ENCODE peak calls at places on chromosomes 2 and 18, in six cellular contexts. One of them, this sample, is unnamed.

GRCh38 chr2:400988-401679 is 113.2 kb upstream of the ALKAL2 start:
- DNase-seq in upper lobe of left lung: no peak
- DNase-seq in H1: no peak
- DNase-seq in GM12878: no peak
- DNase-seq in suprapubic skin: no peak
- DNase-seq in transverse colon: no peak
- DNase-seq in this sample: no peak

GRCh38 chr2:9692392-9693137 is 61.8 kb upstream of the YWHAQ start:
- DNase-seq in upper lobe of left lung: no peak
- DNase-seq in H1: no peak
- DNase-seq in GM12878: no peak
- DNase-seq in suprapubic skin: no peak
- DNase-seq in transverse colon: peak
- DNase-seq in this sample: no peak

GRCh38 chr2:197487385-197487784 is 12.3 kb downstream of the HSPD1 start:
- DNase-seq in upper lobe of left lung: no peak
- DNase-seq in H1: no peak
- DNase-seq in GM12878: no peak
- DNase-seq in suprapubic skin: no peak
- DNase-seq in transverse colon: no peak
- DNase-seq in this sample: no peak

GRCh38 chr2:218259099-218259921 is 1.5 kb upstream of the GPBAR1 start:
- DNase-seq in upper lobe of left lung: no peak
- DNase-seq in H1: no peak
- DNase-seq in GM12878: no peak
- DNase-seq in suprapubic skin: peak
- DNase-seq in transverse colon: peak
- DNase-seq in this sample: peak

GRCh38 chr2:55768991-55769390 is 75.3 kb upstream of the PNPT1 start:
- DNase-seq in upper lobe of left lung: no peak
- DNase-seq in H1: no peak
- DNase-seq in GM12878: no peak
- DNase-seq in suprapubic skin: no peak
- DNase-seq in transverse colon: no peak
- DNase-seq in this sample: no peak

GRCh38 chr18:49656098-49656591 is 94.3 kb downstream of the LIPG start:
- DNase-seq in upper lobe of left lung: no peak
- DNase-seq in H1: no peak
- DNase-seq in GM12878: no peak
- DNase-seq in suprapubic skin: no peak
- DNase-seq in transverse colon: no peak
- DNase-seq in this sample: no peak

GRCh38 chr2:239461551-239462515 is 61.0 kb upstream of the HDAC4 start:
- DNase-seq in upper lobe of left lung: no peak
- DNase-seq in H1: no peak
- DNase-seq in GM12878: no peak
- DNase-seq in suprapubic skin: peak
- DNase-seq in transverse colon: peak
- DNase-seq in this sample: peak

GRCh38 chr2:69453475-69454129 is 16.4 kb upstream of the NFU1 start:
- DNase-seq in upper lobe of left lung: no peak
- DNase-seq in H1: no peak
- DNase-seq in GM12878: peak
- DNase-seq in suprapubic skin: no peak
- DNase-seq in transverse colon: no peak
- DNase-seq in this sample: no peak

GRCh38 chr2:130796280-130796679 is 40.4 kb upstream of the ARHGEF4 start:
- DNase-seq in upper lobe of left lung: no peak
- DNase-seq in H1: no peak
- DNase-seq in GM12878: no peak
- DNase-seq in suprapubic skin: no peak
- DNase-seq in transverse colon: no peak
- DNase-seq in this sample: no peak

GRCh38 chr2:210222607-210223006 is 2.6 kb downstream of the ACADL start:
- DNase-seq in upper lobe of left lung: no peak
- DNase-seq in H1: no peak
- DNase-seq in GM12878: no peak
- DNase-seq in suprapubic skin: no peak
- DNase-seq in transverse colon: no peak
- DNase-seq in this sample: no peak

GRCh38 chr2:210227689-210228088 is 2.4 kb upstream of the ACADL start:
- DNase-seq in upper lobe of left lung: no peak
- DNase-seq in H1: no peak
- DNase-seq in GM12878: no peak
- DNase-seq in suprapubic skin: no peak
- DNase-seq in transverse colon: no peak
- DNase-seq in this sample: no peak

GRCh38 chr2:210224660-210225460 is at the start of gene ACADL:
- DNase-seq in upper lobe of left lung: peak
- DNase-seq in H1: no peak
- DNase-seq in GM12878: no peak
- DNase-seq in suprapubic skin: peak
- DNase-seq in transverse colon: peak
- DNase-seq in this sample: no peak

GRCh38 chr2:210226186-210226585 is 939 bp upstream of the ACADL start:
- DNase-seq in upper lobe of left lung: no peak
- DNase-seq in H1: no peak
- DNase-seq in GM12878: no peak
- DNase-seq in suprapubic skin: no peak
- DNase-seq in transverse colon: no peak
- DNase-seq in this sample: no peak

GRCh38 chr2:210225461-210225798 is 183 bp upstream of the ACADL start:
- DNase-seq in upper lobe of left lung: no peak
- DNase-seq in H1: no peak
- DNase-seq in GM12878: no peak
- DNase-seq in suprapubic skin: no peak
- DNase-seq in transverse colon: no peak
- DNase-seq in this sample: no peak
- H3K4me3 ChIP-seq in upper lobe of left lung: peak
- H3K4me3 ChIP-seq in H1: peak
- H3K4me3 ChIP-seq in GM12878: no peak
- H3K4me3 ChIP-seq in suprapubic skin: peak
- H3K4me3 ChIP-seq in transverse colon: peak
- H3K4me3 ChIP-seq in this sample: peak

GRCh38 chr2:43222472-43223146 is 3.8 kb downstream of the ZFP36L2 start:
- DNase-seq in upper lobe of left lung: no peak
- DNase-seq in H1: no peak
- DNase-seq in GM12878: no peak
- DNase-seq in suprapubic skin: no peak
- DNase-seq in transverse colon: no peak
- DNase-seq in this sample: no peak
- TF ChIP-seq POLR2AphosphoS5 in upper lobe of left lung: no peak
- TF ChIP-seq POLR2AphosphoS5 in H1: no peak
- TF ChIP-seq POLR2AphosphoS5 in GM12878: no peak
- TF ChIP-seq POLR2AphosphoS5 in suprapubic skin: no peak
- TF ChIP-seq POLR2AphosphoS5 in transverse colon: peak
- TF ChIP-seq POLR2AphosphoS5 in this sample: no peak

GRCh38 chr2:230905448-230906430 is 19.3 kb downstream of the GPR55 start:
- DNase-seq in upper lobe of left lung: no peak
- DNase-seq in H1: no peak
- DNase-seq in GM12878: no peak
- DNase-seq in suprapubic skin: peak
- DNase-seq in transverse colon: no peak
- DNase-seq in this sample: no peak
- H3K4me3 ChIP-seq in upper lobe of left lung: no peak
- H3K4me3 ChIP-seq in H1: no peak
- H3K4me3 ChIP-seq in GM12878: no peak
- H3K4me3 ChIP-seq in suprapubic skin: no peak
- H3K4me3 ChIP-seq in transverse colon: no peak
- H3K4me3 ChIP-seq in this sample: no peak

DNA sequence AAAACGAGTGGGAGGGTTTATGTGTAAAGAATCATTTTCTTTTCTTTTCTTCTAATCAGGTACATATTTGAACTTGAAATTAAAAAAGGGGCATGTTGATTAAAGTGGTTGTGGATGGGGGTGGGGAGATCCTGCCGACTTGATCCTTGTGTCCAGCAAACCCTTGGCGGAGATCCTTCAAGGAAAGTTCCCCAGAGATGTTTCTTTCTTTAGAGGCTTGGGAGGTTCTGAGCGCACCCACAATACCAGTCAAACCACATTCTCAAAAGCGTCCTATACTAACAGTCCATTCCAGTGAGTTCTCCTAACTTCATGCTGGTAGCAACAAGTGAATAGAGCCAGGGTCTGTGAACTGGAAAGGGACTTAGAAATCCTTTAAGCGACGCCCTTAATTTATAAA is 49.2 kb downstream of the MYCN start:
- DNase-seq in upper lobe of left lung: no peak
- DNase-seq in H1: no peak
- DNase-seq in GM12878: no peak
- DNase-seq in suprapubic skin: no peak
- DNase-seq in transverse colon: no peak
- DNase-seq in this sample: no peak
- TF ChIP-seq POLR2AphosphoS5 in upper lobe of left lung: no peak
- TF ChIP-seq POLR2AphosphoS5 in H1: no peak
- TF ChIP-seq POLR2AphosphoS5 in GM12878: no peak
- TF ChIP-seq POLR2AphosphoS5 in suprapubic skin: no peak
- TF ChIP-seq POLR2AphosphoS5 in transverse colon: no peak
- TF ChIP-seq POLR2AphosphoS5 in this sample: no peak

DNA sequence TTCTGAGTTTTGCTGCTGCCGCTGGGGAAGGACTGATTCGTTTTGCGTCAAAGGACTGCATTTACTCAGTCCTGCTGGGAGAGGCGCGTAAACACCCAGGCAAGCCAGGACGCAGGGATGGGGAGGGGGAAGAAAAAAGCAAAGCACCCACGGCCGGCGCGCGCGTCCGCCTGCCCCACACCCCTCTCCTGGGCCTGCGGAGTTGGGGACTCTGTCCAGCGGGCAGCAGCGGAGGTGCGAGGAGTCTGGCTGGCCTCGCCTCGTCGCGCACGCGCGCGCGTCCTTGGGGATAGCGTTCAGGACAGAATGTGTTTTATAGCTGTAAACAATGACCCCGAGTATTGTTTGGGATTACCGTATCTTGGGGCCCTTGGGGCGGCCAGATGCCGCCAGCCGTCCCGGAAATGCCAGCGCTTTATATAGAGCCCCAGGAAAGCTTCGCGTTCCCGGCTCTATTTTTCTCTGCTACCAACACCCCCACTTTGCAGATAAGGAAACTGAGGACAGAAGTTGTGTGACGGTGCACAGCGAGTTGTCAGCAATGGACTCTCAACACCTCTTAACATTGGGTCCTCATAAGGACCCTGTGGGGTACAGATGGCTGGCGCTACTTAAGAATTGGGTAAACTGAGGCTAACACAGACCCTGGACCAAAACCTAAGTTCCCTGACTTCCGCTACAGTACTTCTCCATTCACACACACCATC is 1.6 kb upstream of the FOSL2 start:
- DNase-seq in upper lobe of left lung: peak
- DNase-seq in H1: no peak
- DNase-seq in GM12878: no peak
- DNase-seq in suprapubic skin: peak
- DNase-seq in transverse colon: peak
- DNase-seq in this sample: peak
- H3K4me3 ChIP-seq in upper lobe of left lung: peak
- H3K4me3 ChIP-seq in H1: peak
- H3K4me3 ChIP-seq in GM12878: peak
- H3K4me3 ChIP-seq in suprapubic skin: peak
- H3K4me3 ChIP-seq in transverse colon: peak
- H3K4me3 ChIP-seq in this sample: peak

DNA sequence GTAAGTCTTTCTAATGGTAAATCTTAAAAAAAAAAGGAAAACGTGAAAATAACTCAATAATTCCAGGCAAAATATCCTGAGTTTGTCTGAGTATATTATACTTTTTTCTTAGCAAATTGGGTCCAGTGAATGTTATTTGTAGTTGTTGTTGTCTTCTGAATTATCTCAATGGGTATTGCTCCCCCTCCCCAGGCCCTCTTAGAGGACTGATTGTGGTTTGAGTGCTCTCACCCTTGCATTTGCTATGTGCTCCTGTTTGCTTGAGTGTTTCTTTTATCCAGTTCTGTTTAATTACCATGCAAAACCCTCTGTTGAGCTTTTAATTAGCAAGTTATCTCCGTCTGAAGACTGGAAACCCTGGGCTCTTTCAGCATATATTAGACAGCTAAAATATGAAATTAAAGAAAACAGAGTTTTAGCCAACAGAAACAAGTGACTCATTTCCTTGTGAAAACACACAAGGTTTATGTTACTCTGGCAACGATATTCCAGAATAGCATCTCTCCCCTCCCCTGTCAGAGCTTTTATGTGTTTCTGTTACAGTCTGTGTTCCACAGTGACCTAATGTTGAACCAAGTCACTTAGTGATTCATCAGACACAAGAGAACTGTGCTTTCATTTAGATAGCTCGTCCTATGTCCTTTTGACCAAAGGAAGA is 172.5 kb upstream of the RBMS1 start:
- DNase-seq in upper lobe of left lung: no peak
- DNase-seq in H1: no peak
- DNase-seq in GM12878: peak
- DNase-seq in suprapubic skin: no peak
- DNase-seq in transverse colon: no peak
- DNase-seq in this sample: no peak
- TF ChIP-seq POLR2AphosphoS5 in upper lobe of left lung: no peak
- TF ChIP-seq POLR2AphosphoS5 in H1: no peak
- TF ChIP-seq POLR2AphosphoS5 in GM12878: no peak
- TF ChIP-seq POLR2AphosphoS5 in suprapubic skin: no peak
- TF ChIP-seq POLR2AphosphoS5 in transverse colon: peak
- TF ChIP-seq POLR2AphosphoS5 in this sample: peak

DNA sequence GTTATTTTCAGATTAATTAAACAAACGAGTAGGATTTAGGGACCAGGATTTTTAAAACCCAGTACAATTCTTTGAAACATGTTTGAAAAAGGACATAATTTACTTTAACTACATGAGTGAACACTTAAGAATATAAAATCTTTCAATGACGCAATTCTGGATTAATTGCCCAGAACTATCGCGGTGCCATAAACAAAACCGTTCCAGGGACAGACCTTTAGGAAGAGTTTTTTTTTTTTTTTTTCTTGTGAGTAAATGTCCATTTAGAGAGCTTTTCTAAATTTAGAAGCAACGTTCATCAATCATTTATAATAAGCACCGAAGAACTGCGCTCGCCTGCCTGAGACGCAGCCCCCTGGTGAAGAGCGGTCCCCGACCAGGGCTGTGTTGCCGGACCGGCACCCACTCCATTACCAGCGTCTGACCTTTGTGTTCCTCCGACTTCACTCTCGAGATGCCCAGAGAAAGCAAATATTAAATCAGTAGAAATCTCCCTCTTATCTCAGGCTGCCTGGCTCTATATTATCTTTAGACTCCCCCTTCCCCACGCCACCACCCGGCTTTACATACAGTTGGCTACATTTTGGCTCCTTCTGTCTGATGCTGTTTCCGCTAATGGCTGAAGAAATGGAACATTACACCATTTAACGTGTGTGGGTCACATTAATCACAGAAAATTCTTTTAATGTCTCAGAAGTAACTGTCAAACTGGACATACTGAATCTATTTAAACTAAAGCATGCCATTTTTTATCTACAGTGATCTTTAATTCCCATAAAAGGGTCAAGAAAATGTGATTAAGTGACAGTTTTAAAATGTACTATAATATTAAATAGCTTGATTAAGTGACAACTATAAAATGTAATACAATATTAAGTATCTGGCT is 364.0 kb upstream of the MEIS1 start:
- DNase-seq in upper lobe of left lung: peak
- DNase-seq in H1: no peak
- DNase-seq in GM12878: no peak
- DNase-seq in suprapubic skin: no peak
- DNase-seq in transverse colon: no peak
- DNase-seq in this sample: no peak
- H3K4me3 ChIP-seq in upper lobe of left lung: no peak
- H3K4me3 ChIP-seq in H1: no peak
- H3K4me3 ChIP-seq in GM12878: no peak
- H3K4me3 ChIP-seq in suprapubic skin: no peak
- H3K4me3 ChIP-seq in transverse colon: no peak
- H3K4me3 ChIP-seq in this sample: peak

GRCh38 chr2:221001377-221001776 is 570.7 kb downstream of the EPHA4 start:
- DNase-seq in upper lobe of left lung: no peak
- DNase-seq in H1: no peak
- DNase-seq in GM12878: no peak
- DNase-seq in suprapubic skin: no peak
- DNase-seq in transverse colon: no peak
- DNase-seq in this sample: no peak
- TF ChIP-seq POLR2AphosphoS5 in upper lobe of left lung: no peak
- TF ChIP-seq POLR2AphosphoS5 in H1: no peak
- TF ChIP-seq POLR2AphosphoS5 in GM12878: no peak
- TF ChIP-seq POLR2AphosphoS5 in suprapubic skin: no peak
- TF ChIP-seq POLR2AphosphoS5 in transverse colon: no peak
- TF ChIP-seq POLR2AphosphoS5 in this sample: no peak

This sample was measured in esophagus muscularis mucosa.